ENCODE peak calls at places on chromosomes 11 and 22, in four cellular contexts. N, F, E and U are unnamed samples.
A peak's percentile ranks its signal among the peaks of the same experiment; 100 is the strongest.

GRCh38 chr22:23789638-23790037 is 2.9 kb downstream of the SMARCB1 start:
- DNase-seq in N (peak; percentile 13), E (no peak), F (no peak), U (peak; percentile 60)

GRCh38 chr22:20494978-20495860 is at the start of gene KLHL22:
- DNase-seq in N (peak; percentile 86), F (peak; percentile 13), E (no peak), U (no peak)

GRCh38 chr11:92417326-92417725 is 192.7 kb downstream of the FAT3 start:
- DNase-seq in N (no peak), E (no peak), F (no peak), U (no peak)

GRCh38 chr11:43358670-43359431 is at the start of gene TTC17:
- DNase-seq in N (peak; percentile 98), F (peak; percentile 96), E (peak; percentile 94), U (peak; percentile 97)

GRCh38 chr11:44977493-44977984 is 26.9 kb upstream of the TP53I11 start:
- DNase-seq in F (peak; percentile 75), E (no peak), N (no peak), U (peak; percentile 85)

GRCh38 chr11:926341-926916 is 759 bp downstream of the AP2A2 start:
- DNase-seq in F (peak; percentile 44), E (peak; percentile 60), N (no peak), U (peak; percentile 58)

GRCh38 chr11:112628676-112629075 is 332.5 kb upstream of the NCAM1 start:
- DNase-seq in N (no peak), E (no peak), F (no peak), U (no peak)

GRCh38 chr22:30870451-30871345 is 97.9 kb downstream of the MORC2 start:
- DNase-seq in F (no peak), E (no peak), N (peak; percentile 54), U (peak; percentile 32)

GRCh38 chr11:95556342-95557151 is 233.0 kb downstream of the FAM76B start:
- DNase-seq in N (no peak), F (no peak), E (no peak), U (peak; percentile 57)

GRCh38 chr11:102338479-102339010 is 8.5 kb upstream of the BIRC2 start:
- DNase-seq in N (no peak), F (no peak), E (no peak), U (no peak)

GRCh38 chr22:46297151-46297819 is 615 bp downstream of the GTSE1 start:
- DNase-seq in E (peak; percentile 31), N (no peak), F (peak; percentile 17), U (peak; percentile 70)

GRCh38 chr22:42766860-42767259 is 46.2 kb upstream of the A4GALT start:
- DNase-seq in F (no peak), N (no peak), E (no peak), U (no peak)

GRCh38 chr11:108693852-108694251 is 29.0 kb downstream of the DDX10 start:
- DNase-seq in F (no peak), E (no peak), N (no peak), U (no peak)

GRCh38 chr11:95923441-95923729 is 522 bp downstream of the MTMR2 start:
- DNase-seq in N (no peak), F (no peak), E (no peak), U (no peak)

GRCh38 chr11:113531575-113532451 is 56.6 kb upstream of the DRD2 start:
- DNase-seq in F (no peak), N (no peak), E (no peak), U (peak; percentile 56)

GRCh38 chr11:128021304-128022006 is 565.9 kb downstream of the ETS1 start:
- DNase-seq in N (no peak), E (no peak), F (peak; percentile 49), U (peak; percentile 78)

GRCh38 chr11:129280027-129280811 is 88.1 kb upstream of the ARHGAP32 start:
- DNase-seq in E (no peak), F (no peak), N (no peak), U (no peak)

GRCh38 chr11:69943506-69943905 is 124.3 kb upstream of the FGF3 start:
- DNase-seq in N (peak; percentile 59), F (no peak), E (no peak), U (no peak)

GRCh38 chr11:114275295-114275694 is 20.9 kb upstream of the NNMT start:
- DNase-seq in F (no peak), E (peak; percentile 67), N (no peak), U (no peak)

GRCh38 chr11:112719736-112720525 is 241.3 kb upstream of the NCAM1 start:
- DNase-seq in N (no peak), F (no peak), E (no peak), U (no peak)

GRCh38 chr11:100777736-100778135 is 90.6 kb downstream of the ARHGAP42 start:
- DNase-seq in E (no peak), F (no peak), N (no peak), U (no peak)

GRCh38 chr11:78927511-78927910 is 352.8 kb upstream of the NARS2 start:
- DNase-seq in F (no peak), E (no peak), N (no peak), U (no peak)

GRCh38 chr11:76140912-76141574 is 65.3 kb downstream of the WNT11 start:
- DNase-seq in F (no peak), E (no peak), N (no peak), U (peak; percentile 32)

GRCh38 chr22:24093855-24094254 is 82.8 kb downstream of the CABIN1 start:
- DNase-seq in F (no peak), N (peak; percentile 15), E (no peak), U (no peak)

GRCh38 chr11:71251761-71252433 is 480 bp downstream of the SHANK2 start:
- DNase-seq in N (no peak), F (peak; percentile 62), E (no peak), U (peak; percentile 89)

GRCh38 chr22:41181349-41182241 is 23.5 kb upstream of the L3MBTL2 start:
- DNase-seq in F (no peak), N (peak; percentile 39), E (no peak), U (no peak)

GRCh38 chr11:21072517-21072916 is 403.1 kb downstream of the NELL1 start:
- DNase-seq in N (no peak), E (no peak), F (no peak), U (no peak)

GRCh38 chr11:96134622-96135021 is 208.4 kb downstream of the MAML2 start:
- DNase-seq in N (no peak), F (no peak), E (no peak), U (no peak)

GRCh38 chr11:315051-315481 is 1.2 kb downstream of the IFITM1 start:
- DNase-seq in F (no peak), E (no peak), N (peak; percentile 54), U (no peak)

DNA sequence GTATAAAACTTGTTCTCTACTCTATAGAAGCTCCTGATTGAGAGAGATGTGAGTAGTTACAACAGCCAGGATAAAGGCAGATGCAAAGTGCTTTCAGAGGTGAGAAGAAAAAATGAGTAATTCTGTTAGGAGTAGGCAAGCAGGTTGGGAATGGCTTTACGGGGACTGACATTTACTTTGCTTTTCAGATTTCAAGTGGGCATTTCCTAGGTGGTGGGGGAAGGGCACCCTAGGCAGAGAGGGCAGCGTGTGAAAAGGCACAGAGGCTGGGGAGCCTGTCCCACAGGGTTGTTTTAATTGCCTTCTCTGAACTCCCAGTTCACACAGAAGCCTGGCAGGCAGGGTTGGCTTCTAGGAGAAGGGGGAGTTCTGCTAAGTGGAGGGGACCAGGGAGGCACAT is 106.5 kb downstream of the NAV2 start:
- DNase-seq in N (no peak), E (no peak), F (no peak), U (no peak)
- H3K27ac ChIP-seq in N (no peak overlapping the region), E (no peak overlapping the region), F (no peak overlapping the region), U (no peak overlapping the region)

GRCh38 chr22:50338860-50339462 is 4.2 kb upstream of the PPP6R2 start:
- DNase-seq in E (no peak), F (no peak), N (no peak), U (no peak)

GRCh38 chr22:50343541-50343935 is 411 bp downstream of the PPP6R2 start:
- DNase-seq in N (no peak), E (no peak), F (no peak), U (no peak)

GRCh38 chr22:50340157-50340879 is 2.8 kb upstream of the PPP6R2 start:
- DNase-seq in N (no peak), E (no peak), F (peak; percentile 36), U (peak; percentile 61)

GRCh38 chr22:50342651-50343540 is at the start of gene PPP6R2:
- DNase-seq in N (peak; percentile 93), F (peak; percentile 71), E (peak; percentile 86), U (peak; percentile 93)

GRCh38 chr22:50341977-50342650 is 1.0 kb upstream of the PPP6R2 start:
- DNase-seq in F (peak; percentile 93), N (peak; percentile 94), E (peak; percentile 89), U (peak; percentile 97)
- H3K4me3 ChIP-seq in F (peak overlapping the region; percentile 74), N (peak overlapping the region; percentile 18), E (peak overlapping the region; percentile 87), U (peak overlapping the region; percentile 87)

DNA sequence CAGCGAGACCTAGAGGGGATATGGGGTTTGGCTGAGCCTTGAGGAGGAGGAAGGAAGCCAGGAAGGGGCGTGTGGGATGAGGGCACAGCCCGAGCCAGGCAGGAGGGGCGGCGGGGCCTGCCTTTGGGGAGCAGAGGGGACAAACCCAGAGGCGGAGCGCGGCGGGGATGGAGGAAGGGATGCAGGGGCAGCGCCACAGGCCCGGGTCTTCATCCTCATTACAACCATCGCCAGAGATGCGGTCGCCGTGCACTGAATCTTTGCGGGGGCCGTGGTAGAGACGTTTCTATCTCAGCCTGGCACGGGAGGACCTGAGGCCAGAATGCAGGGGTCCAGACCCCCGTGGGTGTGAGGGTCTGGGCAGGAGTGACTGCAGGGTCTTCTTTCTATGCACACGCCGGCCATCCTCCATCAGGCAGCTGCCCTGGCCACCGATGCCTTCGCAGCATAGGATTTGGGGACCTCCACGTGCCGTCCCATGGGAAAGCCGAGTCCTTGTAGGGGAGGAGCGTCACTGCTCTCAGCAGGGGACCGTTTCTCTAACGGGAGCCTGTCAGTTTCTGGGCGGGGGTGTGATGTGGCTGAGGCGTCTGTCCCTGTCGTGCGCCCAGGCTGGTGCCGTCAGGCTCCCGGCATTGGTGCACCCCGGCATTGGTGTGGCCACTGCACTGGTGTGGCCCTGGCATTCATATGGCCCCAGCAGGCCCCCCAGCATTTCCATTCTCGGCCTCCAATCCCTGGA is 1267.9 kb downstream of the BRD1 start:
- DNase-seq in F (no peak), N (no peak), E (no peak), U (no peak)
- H3K9me3 ChIP-seq in F (no peaks in the 10 kb centered on the region), N (no peaks in the 10 kb centered on the region), E (no peaks in the 10 kb centered on the region), U (no peaks in the 10 kb centered on the region)

GRCh38 chr11:48116843-48117242 is 99.8 kb upstream of the OR4B1 start:
- DNase-seq in F (peak; percentile 22), E (no peak), N (no peak), U (peak; percentile 66)
- H3K27ac ChIP-seq in F (no peak overlapping the region), E (no peak overlapping the region), N (no peak overlapping the region), U (no peak overlapping the region)

GRCh38 chr11:68270334-68271022 is 1.3 kb downstream of the C11orf24 start:
- DNase-seq in E (no peak), N (no peak), F (no peak), U (no peak)
- H3K4me3 ChIP-seq in E (peak overlapping the region; percentile 72), N (peak overlapping the region; percentile 79), F (peak overlapping the region; percentile 91), U (peak overlapping the region; percentile 98)

GRCh38 chr11:17922474-17922788 is 90.4 kb downstream of the SERGEF start:
- DNase-seq in N (no peak), E (no peak), F (no peak), U (no peak)
- H3K9me3 ChIP-seq in N (no peaks in the 10 kb centered on the region), E (no peaks in the 10 kb centered on the region), F (no peaks in the 10 kb centered on the region), U (no peaks in the 10 kb centered on the region)

DNA sequence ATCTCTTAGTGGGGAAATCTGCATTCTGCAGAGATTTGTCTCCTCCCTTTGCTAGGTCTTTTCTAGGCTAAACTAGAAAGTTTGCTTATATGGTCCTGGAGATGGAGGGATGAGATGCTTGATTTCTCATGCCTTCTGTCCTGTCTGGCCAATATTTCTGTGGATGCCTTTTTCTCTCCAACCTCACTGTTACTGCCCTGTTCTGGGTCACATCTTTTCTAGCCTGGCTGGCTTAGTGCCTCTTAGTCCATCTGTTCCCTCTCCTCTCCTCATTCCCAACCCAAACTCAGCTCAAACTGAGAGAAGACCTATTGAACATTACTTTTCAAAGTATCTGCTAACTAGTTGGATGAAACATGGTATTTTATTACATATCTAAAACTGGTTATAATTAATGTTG is 62.0 kb downstream of the RRM1 start:
- DNase-seq in N (no peak), E (no peak), F (no peak), U (no peak)
- H3K27ac ChIP-seq in N (no peak overlapping the region), E (no peak overlapping the region), F (no peak overlapping the region), U (no peak overlapping the region)

GRCh38 chr11:125553357-125553756 is 15.9 kb upstream of the EI24 start:
- DNase-seq in E (no peak), F (no peak), N (no peak), U (no peak)
- H3K4me3 ChIP-seq in E (no peak overlapping the region), F (no peak overlapping the region), N (no peak overlapping the region), U (peak overlapping the region; percentile 58)